ENCODE peak calls at places on chromosomes 5 and 9, in four cellular contexts. M, D, N and C are unnamed samples.

GRCh38 chr9:98231770-98232478 is 23.5 kb downstream of the TBC1D2 start:
- DNase-seq in M (no peak), D (no peak), N (no peak), C (no peak)

GRCh38 chr5:82274343-82275266 is 3.5 kb downstream of the RPS23 start:
- DNase-seq in N (no peak), M (peak), D (no peak), C (no peak)

GRCh38 chr5:14383923-14384322 is 197.7 kb upstream of the OTULINL start:
- DNase-seq in M (no peak), D (no peak), N (no peak), C (no peak)

GRCh38 chr5:78698218-78698751 is 49.7 kb upstream of the LHFPL2 start:
- DNase-seq in D (no peak), N (no peak), M (no peak), C (no peak)

GRCh38 chr5:76679231-76679630 is 36.7 kb upstream of the F2R start:
- DNase-seq in D (no peak), N (no peak), M (no peak), C (no peak)

GRCh38 chr5:119273391-119273839 is 82.4 kb upstream of the TNFAIP8 start:
- DNase-seq in M (no peak), D (no peak), N (no peak), C (no peak)

GRCh38 chr5:122766130-122766529 is 8.8 kb upstream of the SNX2 start:
- DNase-seq in N (no peak), M (no peak), D (no peak), C (no peak)

GRCh38 chr9:22423566-22423965 is 23.1 kb upstream of the DMRTA1 start:
- DNase-seq in M (no peak), N (no peak), D (no peak), C (no peak)

GRCh38 chr9:114684036-114684435 is 2.0 kb upstream of the TEX48 start:
- DNase-seq in M (no peak), D (no peak), N (no peak), C (no peak)

GRCh38 chr5:92678576-92679105 is 902.4 kb downstream of the NR2F1-AS1 start:
- DNase-seq in M (no peak), N (peak), D (no peak), C (no peak)

GRCh38 chr5:52469420-52469819 is 318.3 kb upstream of the ITGA1 start:
- DNase-seq in N (no peak), M (no peak), D (no peak), C (no peak)

GRCh38 chr5:108481355-108481931 is 99.5 kb upstream of the FBXL17 start:
- DNase-seq in D (peak), M (peak), N (peak), C (peak)

GRCh38 chr5:104273725-104274124 is 711.1 kb upstream of the NUDT12 start:
- DNase-seq in N (no peak), D (no peak), M (no peak), C (no peak)

GRCh38 chr9:95991326-95991725 is 115.8 kb downstream of the ERCC6L2 start:
- DNase-seq in N (no peak), M (no peak), D (no peak), C (no peak)

GRCh38 chr5:142215915-142216681 is 107.5 kb downstream of the NDFIP1 start:
- DNase-seq in N (peak), D (no peak), M (no peak), C (no peak)

GRCh38 chr9:20292002-20292401 is 330.3 kb downstream of the MLLT3 start:
- DNase-seq in N (peak), D (no peak), M (no peak), C (no peak)

GRCh38 chr9:127629468-127630081 is 17.5 kb downstream of the STXBP1 start:
- DNase-seq in N (no peak), M (peak), D (no peak), C (peak)

GRCh38 chr5:122815218-122815767 is 30.1 kb upstream of the SNX24 start:
- DNase-seq in M (no peak), N (no peak), D (no peak), C (no peak)

GRCh38 chr9:16485155-16485554 is 385.3 kb downstream of the BNC2 start:
- DNase-seq in N (no peak), D (no peak), M (no peak), C (no peak)

GRCh38 chr5:10635861-10636350 is 72.0 kb downstream of the ANKRD33B start:
- DNase-seq in N (no peak), D (no peak), M (no peak), C (no peak)

GRCh38 chr5:179606071-179606909 is 17.2 kb downstream of the HNRNPH1 start:
- DNase-seq in N (no peak), D (no peak), M (peak), C (no peak)

GRCh38 chr9:131833906-131834305 is 94.0 kb upstream of the RAPGEF1 start:
- DNase-seq in D (no peak), M (no peak), N (no peak), C (no peak)

GRCh38 chr9:112112519-112112918 is 62.6 kb downstream of the SUSD1 start:
- DNase-seq in N (peak), M (no peak), D (no peak), C (no peak)

GRCh38 chr5:26940981-26941380 is 97.4 kb downstream of the CDH9 start:
- DNase-seq in M (no peak), D (no peak), N (no peak), C (no peak)

GRCh38 chr5:105371169-105371568 is 1808.6 kb upstream of the NUDT12 start:
- DNase-seq in D (no peak), M (no peak), N (no peak), C (no peak)

GRCh38 chr9:135514342-135515082 is 6.7 kb upstream of the LCN1 start:
- DNase-seq in N (no peak), M (no peak), D (no peak), C (no peak)

GRCh38 chr9:21995652-21996275 is 1.2 kb downstream of the CDKN2B-AS1 start:
- DNase-seq in D (no peak), N (no peak), M (no peak), C (peak)

GRCh38 chr9:17462869-17463464 is 115.9 kb upstream of the SH3GL2 start:
- DNase-seq in D (no peak), M (peak), N (no peak), C (no peak)

GRCh38 chr5:9121597-9121996 is 424.3 kb downstream of the SEMA5A start:
- DNase-seq in D (no peak), M (no peak), N (no peak), C (no peak)

GRCh38 chr5:146744358-146744757 is 134.2 kb downstream of the PPP2R2B start:
- DNase-seq in M (no peak), N (no peak), D (no peak), C (no peak)

GRCh38 chr5:72018158-72018803 is 89.0 kb upstream of the MAP1B start:
- DNase-seq in D (peak), N (peak), M (peak), C (peak)

GRCh38 chr9:124212381-124213050 is 45.2 kb upstream of the NEK6 start:
- DNase-seq in D (no peak), N (no peak), M (no peak), C (no peak)

GRCh38 chr9:136006169-136006568 is 45.0 kb upstream of the UBAC1 start:
- DNase-seq in M (no peak), D (no peak), N (no peak), C (no peak)

GRCh38 chr9:137462396-137463193 is 3.5 kb upstream of the NSMF start:
- DNase-seq in M (no peak), N (no peak), D (no peak), C (no peak)

GRCh38 chr5:93925321-93925720 is 183.9 kb upstream of the POU5F2 start:
- DNase-seq in N (no peak), D (no peak), M (no peak), C (no peak)

GRCh38 chr9:32703635-32704034 is 68.2 kb upstream of the TAF1L start:
- DNase-seq in N (no peak), M (no peak), D (no peak), C (no peak)

GRCh38 chr9:14888857-14889256 is 21.4 kb downstream of the FREM1 start:
- DNase-seq in N (no peak), M (no peak), D (no peak), C (no peak)

DNA sequence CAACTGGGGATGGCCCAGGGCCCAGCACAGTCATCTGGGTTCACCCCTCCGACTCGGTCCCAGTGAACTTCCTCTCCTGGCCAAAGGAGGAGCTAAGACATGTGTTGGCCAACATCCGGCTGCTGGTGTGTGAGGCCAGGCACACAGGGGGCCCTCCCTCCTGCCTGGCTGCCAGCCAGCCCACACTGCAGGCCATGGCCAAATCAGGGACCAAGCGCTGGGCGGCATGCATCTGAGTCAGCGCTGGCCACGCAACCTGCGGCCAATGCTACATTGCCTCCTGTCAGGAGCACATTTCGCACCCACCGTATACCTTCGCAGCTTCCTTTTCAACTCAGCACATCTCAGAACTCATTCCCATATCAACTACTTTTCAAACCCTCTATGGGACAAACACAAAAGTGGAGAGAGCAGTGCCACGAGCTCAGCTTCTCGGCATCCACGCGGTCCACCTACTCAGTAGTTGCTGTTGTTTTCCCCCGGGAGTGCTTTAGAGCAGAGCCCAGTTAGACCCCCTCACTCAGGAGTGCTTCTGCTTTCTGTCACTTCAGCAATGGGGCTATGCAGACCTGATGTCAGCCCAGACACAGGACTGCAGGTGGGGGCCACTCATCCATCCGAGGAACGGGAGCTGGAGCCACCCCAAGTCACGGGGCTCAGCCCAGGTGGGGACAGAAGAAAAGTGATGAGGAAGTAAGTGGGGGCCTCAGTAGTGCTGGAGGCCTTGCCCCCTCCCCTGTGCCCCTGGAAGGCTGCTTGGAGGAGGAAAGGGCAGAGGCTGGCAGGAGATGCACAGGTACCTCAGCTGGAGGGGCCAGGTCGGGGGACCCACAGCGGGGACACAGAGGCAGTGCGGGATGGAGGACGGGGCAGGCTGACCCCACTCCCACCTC is 13.9 kb downstream of the NINJ1 start:
- DNase-seq in N (peak), M (peak), D (no peak), C (no peak)
- H3K27ac ChIP-seq in N (peak), M (peak), D (no peak), C (no peak)

GRCh38 chr9:79163544-79163943 is 408.2 kb upstream of the TLE4 start:
- DNase-seq in D (no peak), M (no peak), N (no peak), C (no peak)
- TF ChIP-seq EGR1 in D (no peak), M (no peak), N (no peak), C (no peak)

DNA sequence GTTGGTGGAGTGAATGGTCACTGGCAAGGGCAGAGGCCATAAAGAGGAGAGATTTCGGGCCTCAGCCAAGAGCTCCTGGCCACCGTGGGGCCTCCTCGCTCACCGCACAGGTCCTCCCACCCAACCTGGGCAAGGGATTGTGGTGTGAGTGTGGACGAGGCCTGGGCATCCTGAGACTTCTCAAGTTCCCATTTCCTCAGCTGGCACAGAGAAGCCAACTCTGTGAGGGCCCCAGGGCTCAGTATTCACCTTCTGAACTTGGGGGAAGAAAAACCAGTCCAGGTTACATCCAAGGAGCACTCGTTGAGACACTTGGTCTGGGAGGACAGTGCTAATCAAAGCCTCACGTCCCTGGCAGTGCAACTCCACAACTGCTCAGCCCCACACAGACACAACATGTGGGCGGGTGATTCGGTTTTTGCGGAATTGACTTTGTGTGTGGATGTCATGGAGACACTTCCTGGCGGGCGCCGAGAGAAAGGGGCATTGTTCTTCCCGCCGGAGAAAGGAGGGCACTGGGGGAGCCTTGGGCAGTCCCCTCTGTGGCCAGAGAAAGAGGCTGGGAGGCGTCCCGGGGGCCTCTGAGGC is 28.5 kb upstream of the NKD2 start:
- DNase-seq in M (no peak), N (no peak), D (no peak), C (no peak)
- H3K27ac ChIP-seq in M (no peak), N (no peak), D (no peak), C (no peak)

DNA sequence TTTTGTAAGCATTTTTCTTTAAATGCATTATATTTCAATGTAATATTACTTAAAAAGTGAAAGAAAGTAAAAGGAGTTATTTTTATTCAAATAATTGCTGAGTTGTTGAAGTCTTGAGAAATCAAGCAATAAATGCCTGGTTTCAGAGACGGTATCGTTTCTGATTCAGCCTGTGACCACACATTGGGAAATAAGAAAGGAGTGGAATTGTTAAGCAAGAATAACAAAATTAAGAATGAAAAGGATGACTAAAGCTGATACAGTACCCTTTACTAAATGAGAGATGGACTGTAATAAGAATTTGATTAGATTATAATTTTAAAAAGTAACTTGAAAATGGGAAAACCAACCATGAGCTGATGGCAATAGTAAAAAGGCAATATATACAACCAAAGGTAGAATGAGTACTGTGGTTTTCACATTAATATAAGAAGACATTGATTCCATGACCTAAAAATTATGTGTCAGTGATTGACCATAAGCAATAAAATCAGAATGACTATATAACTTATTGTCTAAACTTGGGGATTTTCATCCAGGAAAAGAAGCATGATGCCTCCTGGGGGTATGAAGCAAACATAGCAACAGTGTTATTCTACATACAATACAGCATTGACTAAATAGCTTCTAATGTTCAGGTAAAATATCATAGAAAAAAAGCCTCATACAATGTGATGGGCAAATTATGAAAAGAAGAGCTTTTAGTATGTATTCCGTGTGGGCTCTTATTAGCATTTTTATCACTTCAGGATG is 101.9 kb upstream of the PRDM9 start:
- DNase-seq in M (no peak), N (no peak), D (no peak), C (no peak)
- TF ChIP-seq EGR1 in M (no peak), N (no peak), D (no peak), C (no peak)

GRCh38 chr5:160263326-160263850 is 34.1 kb downstream of the FABP6 start:
- DNase-seq in D (no peak), M (no peak), N (no peak), C (no peak)
- H3K27ac ChIP-seq in D (no peak), M (no peak), N (no peak), C (no peak)

GRCh38 chr5:51381801-51382507 is 1.3 kb upstream of the ISL1 start:
- DNase-seq in N (no peak), M (no peak), D (no peak), C (no peak)
- TF ChIP-seq EGR1 in N (no peak), M (no peak), D (no peak), C (no peak)